ENCODE peak calls at places on chromosomes 13 and 19, in nine cellular contexts. M is A549, B is SK-N-SH, A is HCT116, F is HepG2, V is GM12878, I is K562, E is GM23338, D is Panc1. K is an unnamed sample.
A peak's percentile ranks its signal among the peaks of the same experiment; 100 is the strongest.

GRCh38 chr13:106599875-106600797 is 32.2 kb upstream of the ARGLU1 start:
- DNase-seq in E (no peak), B (no peak), A (no peak), I (no peak), F (no peak), M (no peak), V (no peak), D (no peak), K (no peak)

GRCh38 chr19:8654591-8655339 is 24.3 kb downstream of the NFILZ start:
- DNase-seq in A (peak; percentile 48), D (peak; percentile 33), I (peak; percentile 81), V (no peak), B (peak; percentile 81), E (peak; percentile 84), M (peak; percentile 59), F (no peak), K (peak; percentile 53)

GRCh38 chr13:43784491-43784890 is 2.3 kb downstream of the ENOX1 start:
- DNase-seq in A (no peak), E (no peak), I (no peak), M (no peak), V (no peak), F (no peak), B (no peak), D (no peak), K (no peak)

GRCh38 chr13:63367522-63368198 is 1952.0 kb upstream of the PCDH20 start:
- DNase-seq in D (no peak), F (no peak), A (no peak), V (no peak), B (no peak), I (no peak), M (no peak), E (no peak), K (no peak)

GRCh38 chr13:41017153-41017552 is 2.0 kb downstream of the ELF1 start:
- DNase-seq in D (no peak), F (no peak), B (no peak), A (no peak), I (no peak), V (no peak), M (no peak), E (no peak), K (no peak)

GRCh38 chr19:17214531-17215124 is 529 bp upstream of the USE1 start:
- DNase-seq in A (no peak), I (peak; percentile 29), V (no peak), M (no peak), D (no peak), B (peak; percentile 62), E (peak; percentile 56), F (no peak), K (no peak)

GRCh38 chr13:48126944-48127814 is 32.3 kb upstream of the MED4 start:
- DNase-seq in F (peak; percentile 63), M (peak; percentile 33), D (peak; percentile 42), V (peak; percentile 47), B (peak; percentile 67), I (peak; percentile 56), A (peak; percentile 59), E (peak; percentile 88), K (peak; percentile 61)

GRCh38 chr19:12665281-12665573 is 1.3 kb downstream of the MAN2B1 start:
- DNase-seq in E (no peak), D (no peak), F (no peak), V (peak; percentile 61), M (no peak), I (no peak), B (no peak), A (no peak), K (peak; percentile 83)

GRCh38 chr19:51524661-51525264 is 6.7 kb downstream of the SIGLEC6 start:
- DNase-seq in I (no peak), M (no peak), F (no peak), E (no peak), V (no peak), D (no peak), A (no peak), B (no peak), K (no peak)

GRCh38 chr19:40717325-40717879 is 490 bp downstream of the ITPKC start:
- DNase-seq in A (no peak), M (no peak), V (no peak), F (no peak), D (no peak), E (no peak), I (no peak), B (no peak), K (no peak)

GRCh38 chr13:52033039-52033438 is 8.5 kb downstream of the UTP14C start:
- DNase-seq in A (no peak), F (no peak), M (no peak), V (no peak), E (no peak), B (no peak), I (no peak), D (no peak), K (no peak)

DNA sequence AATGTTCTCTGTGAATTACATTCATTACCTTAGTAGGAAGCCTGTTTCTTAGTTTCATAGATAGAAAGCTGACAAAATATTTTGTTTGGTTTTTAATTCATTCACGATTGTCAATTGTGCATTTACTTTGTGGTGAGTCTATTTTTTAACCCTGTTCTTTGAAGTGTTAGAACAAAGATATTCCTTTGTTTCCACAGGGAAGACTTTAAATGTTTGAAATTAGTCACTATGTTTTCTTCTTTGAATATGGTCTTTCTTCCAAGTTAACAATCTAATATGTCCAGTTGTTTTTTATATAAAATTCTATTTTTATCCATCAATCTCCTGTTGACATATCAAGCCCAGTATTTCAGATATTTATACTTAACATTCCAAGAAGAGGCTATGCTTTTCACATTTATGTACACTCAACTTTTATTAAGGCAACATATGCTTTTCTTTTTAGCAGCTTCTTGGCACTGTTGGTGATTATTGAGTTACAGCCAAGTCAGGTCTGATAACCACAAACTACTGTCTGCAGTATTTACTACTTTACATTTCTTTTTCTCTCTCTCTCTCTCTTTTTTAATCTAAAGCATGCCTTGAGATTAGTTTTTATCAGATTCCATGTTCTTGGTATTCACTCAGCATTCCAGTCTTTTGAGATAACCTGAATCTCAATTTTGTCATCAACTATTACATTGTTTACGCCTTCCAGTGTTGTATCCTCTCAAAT is 812.8 kb upstream of the SLC10A2 start:
- DNase-seq in A (no peak), V (no peak), E (no peak), D (no peak), M (no peak), F (no peak), B (no peak), I (no peak), K (no peak)
- TF ChIP-seq CTCF in A (no peak), V (no peak), E (no peak), D (no peak), M (no peak), F (no peak), B (no peak), I (no peak), K (no peak)

GRCh38 chr19:39671739-39672363 is 16.1 kb downstream of the LGALS16 start:
- DNase-seq in A (peak; percentile 66), B (peak; percentile 34), I (no peak), V (no peak), D (peak; percentile 100), E (peak; percentile 88), M (peak; percentile 69), F (peak; percentile 60), K (peak; percentile 3)
- TF ChIP-seq REST in A (no peak), B (no peak), I (no peak), V (no peak), D (no peak), E (no peak), M (no peak), F (no peak), K (no peak)

DNA sequence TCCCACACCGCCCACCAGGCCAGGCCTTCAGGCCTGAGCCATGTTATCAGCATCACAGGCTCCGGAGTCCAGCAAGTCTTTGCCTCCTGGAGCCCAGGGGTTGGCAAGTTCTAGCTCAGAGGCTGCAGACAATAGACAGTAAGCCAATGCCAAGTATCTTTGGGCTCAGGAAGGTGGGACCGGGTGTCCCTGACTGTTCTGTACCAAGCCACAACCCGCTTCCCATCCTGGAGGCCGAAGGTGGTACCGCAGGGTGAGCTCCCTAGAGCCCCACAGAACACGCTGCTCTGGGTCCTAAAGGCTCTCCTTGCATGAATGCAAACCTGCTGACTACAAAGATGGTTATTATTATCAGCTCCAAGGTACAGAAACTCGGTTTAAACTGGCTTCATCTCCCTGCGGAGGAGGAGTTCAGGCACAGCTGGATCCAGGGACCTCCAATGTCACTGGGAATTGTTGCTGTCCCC is 5.5 kb upstream of the FSTL3 start:
- DNase-seq in F (peak; percentile 75), A (no peak), V (no peak), M (peak; percentile 22), D (no peak), E (peak; percentile 83), I (no peak), B (no peak), K (no peak)
- TF ChIP-seq CTCF in F (no peak), A (peak; percentile 29), V (peak; percentile 15), M (no peak), D (no peak), E (peak; percentile 6), I (no peak), B (no peak), K (no peak)

GRCh38 chr13:101624210-101624922 is 171.9 kb downstream of the ITGBL1 start:
- DNase-seq in V (no peak), F (no peak), I (no peak), B (no peak), D (no peak), M (no peak), E (peak; percentile 33), A (no peak), K (no peak)

GRCh38 chr13:101627556-101627943 is 175.1 kb downstream of the ITGBL1 start:
- DNase-seq in B (no peak), M (no peak), F (no peak), A (no peak), D (no peak), I (no peak), E (no peak), V (no peak), K (no peak)

GRCh38 chr13:101628900-101629299 is 176.4 kb downstream of the ITGBL1 start:
- DNase-seq in V (no peak), A (no peak), E (no peak), I (no peak), D (no peak), B (no peak), M (no peak), F (no peak), K (no peak)

GRCh38 chr13:101624981-101625380 is 172.5 kb downstream of the ITGBL1 start:
- DNase-seq in V (no peak), D (no peak), M (no peak), I (no peak), E (no peak), B (no peak), A (no peak), F (no peak), K (no peak)

GRCh38 chr13:101626925-101627555 is 174.6 kb downstream of the ITGBL1 start:
- DNase-seq in F (no peak), B (no peak), A (no peak), V (peak; percentile 57), E (no peak), D (no peak), I (no peak), M (no peak), K (no peak)
- TF ChIP-seq REST in F (no peak), B (no peak), A (no peak), V (no peak), E (no peak), D (no peak), I (no peak), M (no peak), K (no peak)

GRCh38 chr13:60260440-60260839 is 96.7 kb upstream of the DIAPH3 start:
- DNase-seq in D (no peak), B (no peak), I (no peak), F (no peak), M (no peak), E (peak; percentile 74), A (no peak), V (no peak), K (no peak)
- TF ChIP-seq CTCF in D (peak; percentile 8), B (peak; percentile 9), I (no peak), F (no peak), M (no peak), E (peak; percentile 32), A (peak; percentile 42), V (no peak), K (no peak)

GRCh38 chr13:30796833-30797601 is 61.7 kb downstream of the ALOX5AP start:
- DNase-seq in E (no peak), I (no peak), B (no peak), A (no peak), V (no peak), M (no peak), F (no peak), D (no peak), K (no peak)
- TF ChIP-seq REST in E (no peak), I (no peak), B (no peak), A (no peak), V (no peak), M (no peak), F (no peak), D (no peak), K (no peak)

K was measured in HL-60.